ENCODE peak calls at places on chromosomes 7 and 10, in eight cellular contexts. C, I, S, P, K, L, F and U are unnamed samples.

GRCh38 chr10:22931948-22932347 is 4.1 kb downstream of the ARMC3 start:
- DNase-seq in C (peak), I (peak), S (no peak), P (peak), K (no peak), L (no peak), F (no peak), U (no peak)

GRCh38 chr10:76984559-76985443 is 652.8 kb downstream of the KCNMA1 start:
- DNase-seq in C (peak), I (peak), S (peak), P (peak), K (peak), L (peak), F (peak), U (peak)

GRCh38 chr7:116041615-116042014 is 11.1 kb upstream of the TFEC start:
- DNase-seq in C (no peak), I (no peak), S (no peak), P (no peak), K (no peak), L (no peak), F (no peak), U (no peak)

GRCh38 chr10:13904053-13904452 is 317.3 kb downstream of the PRPF18 start:
- DNase-seq in C (no peak), I (no peak), S (no peak), P (no peak), K (no peak), L (no peak), F (peak), U (no peak)

GRCh38 chr7:146235210-146235609 is 118.6 kb downstream of the CNTNAP2 start:
- DNase-seq in C (no peak), I (no peak), S (no peak), P (no peak), K (no peak), L (no peak), F (peak), U (no peak)

GRCh38 chr7:153566324-153566723 is 485.9 kb upstream of the DPP6 start:
- DNase-seq in C (no peak), I (no peak), S (no peak), P (no peak), K (no peak), L (no peak), F (no peak), U (no peak)

GRCh38 chr10:83182076-83182475 is 957.2 kb upstream of the GHITM start:
- DNase-seq in C (no peak), I (no peak), S (no peak), P (peak), K (no peak), L (no peak), F (no peak), U (no peak)

GRCh38 chr10:102914781-102915180 is 3.3 kb upstream of the CNNM2 start:
- DNase-seq in C (no peak), I (no peak), S (no peak), P (no peak), K (no peak), L (no peak), F (no peak), U (no peak)

GRCh38 chr7:5670173-5670933 is 111.1 kb downstream of the RNF216 start:
- DNase-seq in C (no peak), I (no peak), S (no peak), P (no peak), K (no peak), L (no peak), F (no peak), U (no peak)

GRCh38 chr7:98091061-98091460 is 15.6 kb upstream of the LMTK2 start:
- DNase-seq in C (peak), I (no peak), S (no peak), P (peak), K (no peak), L (no peak), F (no peak), U (no peak)

GRCh38 chr7:115009139-115009538 is 87.2 kb downstream of the MDFIC start:
- DNase-seq in C (peak), I (no peak), S (no peak), P (no peak), K (peak), L (no peak), F (no peak), U (no peak)

GRCh38 chr10:130358981-130359650 is 222.9 kb downstream of the GLRX3 start:
- DNase-seq in C (no peak), I (no peak), S (no peak), P (no peak), K (no peak), L (no peak), F (no peak), U (no peak)